ENCODE peak calls at places on chromosomes 1 and 21, in ten cellular contexts. O, P, B, X, V, Q, M, H, E and C are unnamed samples.

GRCh38 chr1:91806146-91806545 is 79.8 kb downstream of the TGFBR3 start:
- DNase-seq in O (no peak), P (no peak), B (no peak), X (peak; percentile 29), V (no peak), Q (no peak), M (no peak), H (no peak), E (no peak), C (no peak)

GRCh38 chr1:165857046-165857801 is 29.8 kb downstream of the UCK2 start:
- DNase-seq in O (peak; percentile 21), P (peak; percentile 46), B (no peak), X (no peak), V (no peak), Q (no peak), M (no peak), H (no peak), E (no peak), C (peak; percentile 54)

GRCh38 chr1:21396516-21396915 is 43.4 kb upstream of the NBPF3 start:
- DNase-seq in O (no peak), P (no peak), B (no peak), X (no peak), V (no peak), Q (no peak), M (no peak), H (no peak), E (no peak), C (no peak)

GRCh38 chr21:44548922-44549321 is 2.4 kb downstream of the KRTAP10-2 start:
- DNase-seq in O (no peak), P (peak; percentile 7), B (no peak), X (peak; percentile 6), V (no peak), Q (peak; percentile 82), M (no peak), H (no peak), E (no peak), C (no peak)

GRCh38 chr1:150410582-150411101 is 46.7 kb downstream of the RPRD2 start:
- DNase-seq in O (peak; percentile 29), P (no peak), B (no peak), X (peak; percentile 75), V (no peak), Q (no peak), M (no peak), H (no peak), E (no peak), C (no peak)

GRCh38 chr1:18494304-18494703 is 13.6 kb downstream of the KLHDC7A start:
- DNase-seq in O (no peak), P (no peak), B (no peak), X (no peak), V (no peak), Q (no peak), M (no peak), H (no peak), E (no peak), C (no peak)

GRCh38 chr1:236833593-236833992 is 38.5 kb downstream of the MTR start:
- DNase-seq in O (no peak), P (no peak), B (no peak), X (no peak), V (no peak), Q (no peak), M (no peak), H (no peak), E (no peak), C (no peak)

GRCh38 chr1:68231627-68232303 is 558 bp downstream of the WLS start:
- DNase-seq in O (peak; percentile 70), P (no peak), B (no peak), X (peak; percentile 80), V (peak; percentile 42), Q (peak; percentile 41), M (peak; percentile 39), H (peak; percentile 70), E (peak; percentile 67), C (no peak)

GRCh38 chr1:12067900-12068821 is 5.1 kb downstream of the TNFRSF8 start:
- DNase-seq in O (peak; percentile 70), P (peak; percentile 65), B (peak; percentile 43), X (peak; percentile 79), V (no peak), Q (peak; percentile 92), M (no peak), H (peak; percentile 7), E (no peak), C (peak; percentile 31)

GRCh38 chr1:156804572-156805243 is 11.9 kb downstream of the SH2D2A start:
- DNase-seq in O (peak; percentile 38), P (no peak), B (no peak), X (peak; percentile 65), V (no peak), Q (no peak), M (peak; percentile 99), H (no peak), E (no peak), C (no peak)

GRCh38 chr21:44761747-44762208 is 39.8 kb downstream of the UBE2G2 start:
- DNase-seq in O (no peak), P (no peak), B (no peak), X (no peak), V (no peak), Q (peak; percentile 28), M (peak; percentile 11), H (no peak), E (no peak), C (no peak)

GRCh38 chr1:112263464-112263863 is 132.6 kb upstream of the CTTNBP2NL start:
- DNase-seq in O (peak; percentile 40), P (peak; percentile 48), B (peak; percentile 2), X (peak; percentile 75), V (no peak), Q (no peak), M (no peak), H (no peak), E (no peak), C (no peak)

GRCh38 chr1:207798847-207799246 is 47.0 kb downstream of the CD46 start:
- DNase-seq in O (peak; percentile 65), P (no peak), B (no peak), X (no peak), V (no peak), Q (no peak), M (peak; percentile 57), H (no peak), E (no peak), C (no peak)
- TF ChIP-seq CTCF in O (no peak), P (no peak), B (no peak), X (no peak), V (no peak), Q (no peak), M (no peak), H (no peak), E (no peak), C (no peak)

DNA sequence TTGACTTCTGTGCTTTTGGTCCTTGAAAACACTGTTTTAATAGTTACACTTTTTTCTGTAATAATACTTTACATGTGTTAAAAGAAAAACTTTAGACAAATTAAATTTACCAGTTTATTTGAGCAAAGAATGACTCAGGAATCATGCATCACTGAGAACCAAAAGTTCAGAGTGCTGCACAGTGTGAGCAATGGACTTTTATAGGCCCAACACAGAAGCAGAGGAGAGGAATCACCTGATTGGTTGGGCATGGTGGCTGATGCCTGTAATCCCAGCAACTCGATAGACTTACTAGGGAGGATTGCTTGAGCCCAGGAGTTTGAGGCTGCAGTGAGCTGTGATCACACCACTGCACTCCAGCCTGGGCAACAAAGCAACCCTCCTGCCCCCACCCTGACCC is 29.3 kb downstream of the ZNF648 start:
- DNase-seq in O (no peak), P (peak; percentile 15), B (no peak), X (no peak), V (no peak), Q (no peak), M (no peak), H (no peak), E (no peak), C (peak; percentile 9)
- TF ChIP-seq CTCF in O (no peak), P (no peak), B (no peak), X (no peak), V (no peak), Q (no peak), M (no peak), H (no peak), E (no peak), C (no peak)

GRCh38 chr1:230503741-230504140 is 77.6 kb upstream of the PGBD5 start:
- DNase-seq in O (no peak), P (no peak), B (no peak), X (no peak), V (no peak), Q (no peak), M (no peak), H (no peak), E (no peak), C (no peak)

GRCh38 chr1:230502306-230502705 is 76.2 kb upstream of the PGBD5 start:
- DNase-seq in O (no peak), P (no peak), B (no peak), X (no peak), V (no peak), Q (no peak), M (no peak), H (no peak), E (no peak), C (no peak)

GRCh38 chr1:230501242-230501641 is 75.1 kb upstream of the PGBD5 start:
- DNase-seq in O (no peak), P (no peak), B (no peak), X (no peak), V (no peak), Q (no peak), M (no peak), H (no peak), E (no peak), C (no peak)

GRCh38 chr1:230501845-230502244 is 75.7 kb upstream of the PGBD5 start:
- DNase-seq in O (peak; percentile 28), P (peak; percentile 37), B (no peak), X (no peak), V (no peak), Q (no peak), M (no peak), H (no peak), E (no peak), C (no peak)

GRCh38 chr1:230502996-230503395 is 76.9 kb upstream of the PGBD5 start:
- DNase-seq in O (no peak), P (no peak), B (no peak), X (no peak), V (no peak), Q (no peak), M (no peak), H (no peak), E (no peak), C (no peak)
- TF ChIP-seq CTCF in O (no peak), P (no peak), B (no peak), X (no peak), V (no peak), Q (no peak), M (no peak), H (no peak), E (no peak), C (no peak)

DNA sequence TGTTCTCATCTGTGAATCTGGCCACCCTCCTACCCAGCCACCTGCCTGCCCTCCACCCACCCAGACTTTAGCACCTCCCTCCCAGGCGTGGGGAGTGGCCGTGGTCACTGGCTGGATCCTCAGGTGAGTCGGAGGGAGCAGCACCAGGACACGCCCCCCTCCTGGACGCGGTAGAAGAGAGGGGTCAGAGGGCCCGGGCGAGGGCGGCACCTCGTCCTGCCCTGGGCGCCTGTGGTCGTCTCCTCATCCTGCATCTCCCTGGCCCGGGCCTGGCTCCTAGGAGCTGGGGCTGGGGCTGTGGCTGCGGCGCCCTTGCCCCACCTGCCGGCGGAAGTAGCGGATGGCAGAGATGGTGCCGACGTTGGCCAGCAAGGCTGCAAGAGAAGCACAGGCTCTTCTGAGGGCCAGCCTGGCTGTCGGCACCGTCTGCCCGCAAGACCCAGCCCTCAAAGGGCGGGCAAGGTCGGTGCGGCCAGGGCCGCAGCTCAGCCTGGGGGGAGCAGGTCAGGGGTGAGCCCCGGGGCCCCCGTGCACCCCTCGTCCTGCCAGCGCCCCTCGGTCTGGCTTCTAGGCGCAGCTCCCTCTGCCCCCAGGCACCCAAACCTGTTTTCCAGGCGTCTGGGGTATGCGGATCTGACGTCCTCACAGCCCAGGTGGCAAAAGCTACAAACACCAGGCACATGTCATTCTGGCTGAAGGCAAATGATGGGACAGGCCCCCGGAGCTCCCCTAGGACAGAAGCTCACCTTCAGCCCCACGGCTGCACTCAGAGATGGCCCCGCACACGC is 5.8 kb downstream of the PERM1 start:
- DNase-seq in O (peak; percentile 42), P (peak; percentile 61), B (no peak), X (peak; percentile 16), V (no peak), Q (peak; percentile 93), M (peak; percentile 53), H (no peak), E (peak; percentile 87), C (no peak)
- TF ChIP-seq CTCF in O (peak; percentile 62), P (peak; percentile 80), B (peak; percentile 55), X (peak; percentile 49), V (peak; percentile 6), Q (peak; percentile 78), M (peak; percentile 36), H (peak; percentile 69), E (peak; percentile 41), C (peak; percentile 90)